ENCODE peak calls at places on chromosome 10, in four cellular contexts. P is GM12878, K is K562, B is SK-N-SH. R is an unnamed sample.

GRCh38 chr10:70662362-70663220 is 9.7 kb upstream of the ADAMTS14 start:
- DNase-seq in P (no peak), K (no peak), B (no peak), R (no peak)

GRCh38 chr10:126387041-126387908 is 1.0 kb downstream of the ADAM12 start:
- DNase-seq in P (no peak), K (peak; percentile 32), B (peak; percentile 80), R (peak; percentile 24)

GRCh38 chr10:117360994-117361667 is 14.1 kb downstream of the PDZD8 start:
- DNase-seq in P (no peak), K (no peak), B (no peak), R (no peak)

GRCh38 chr10:15642095-15642494 is 77.6 kb downstream of the ITGA8 start:
- DNase-seq in P (no peak), K (no peak), B (no peak), R (no peak)

GRCh38 chr10:94012834-94013830 is 19.4 kb downstream of the PLCE1 start:
- DNase-seq in P (no peak), K (no peak), B (no peak), R (peak; percentile 64)

GRCh38 chr10:48485711-48486110 is 119.2 kb downstream of the ARHGAP22 start:
- DNase-seq in P (no peak), K (no peak), B (no peak), R (no peak)

GRCh38 chr10:71059059-71059818 is 153.1 kb upstream of the UNC5B start:
- DNase-seq in P (no peak), K (no peak), B (no peak), R (no peak)

GRCh38 chr10:133309720-133310398 is 1.1 kb downstream of the ZNF511 start:
- DNase-seq in P (no peak), K (no peak), B (no peak), R (no peak)

GRCh38 chr10:86366033-86366901 is at the start of gene GRID1:
- DNase-seq in P (no peak), K (peak; percentile 57), B (peak; percentile 98), R (peak; percentile 32)

GRCh38 chr10:22427101-22427500 is 81.8 kb downstream of the SPAG6 start:
- DNase-seq in P (no peak), K (peak; percentile 38), B (no peak), R (no peak)

GRCh38 chr10:127492607-127493250 is 56.4 kb upstream of the NPS start:
- DNase-seq in P (no peak), K (no peak), B (no peak), R (peak; percentile 30)

GRCh38 chr10:5468262-5469106 is 30.9 kb downstream of the CALML5 start:
- DNase-seq in P (no peak), K (no peak), B (no peak), R (no peak)

GRCh38 chr10:119893845-119894427 is 1.4 kb downstream of the SEC23IP start:
- DNase-seq in P (no peak), K (no peak), B (no peak), R (no peak)

GRCh38 chr10:74072503-74072902 is 74.6 kb downstream of the VCL start:
- DNase-seq in P (no peak), K (no peak), B (no peak), R (no peak)

GRCh38 chr10:86306628-86307278 is 59.8 kb downstream of the GRID1 start:
- DNase-seq in P (no peak), K (peak; percentile 13), B (no peak), R (peak; percentile 69)

GRCh38 chr10:17836917-17837316 is 27.8 kb downstream of the MRC1 start:
- DNase-seq in P (no peak), K (no peak), B (no peak), R (peak; percentile 35)

GRCh38 chr10:24806262-24806661 is 82.6 kb upstream of the ARHGAP21 start:
- DNase-seq in P (no peak), K (no peak), B (no peak), R (no peak)

GRCh38 chr10:119726291-119727261 is 726 bp downstream of the INPP5F start:
- DNase-seq in P (no peak), K (peak; percentile 56), B (peak; percentile 84), R (no peak)

GRCh38 chr10:42992957-42993390 is 83.9 kb upstream of the RET start:
- DNase-seq in P (no peak), K (no peak), B (peak; percentile 16), R (no peak)

GRCh38 chr10:89615824-89616223 is 29.2 kb downstream of the PANK1 start:
- DNase-seq in P (no peak), K (no peak), B (no peak), R (no peak)

GRCh38 chr10:14602807-14603538 is 171.7 kb downstream of the FAM107B start:
- DNase-seq in P (no peak), K (no peak), B (no peak), R (no peak)

GRCh38 chr10:69087600-69088470 is at the start of gene SRGN:
- DNase-seq in P (peak; percentile 97), K (peak; percentile 27), B (no peak), R (peak; percentile 73)

GRCh38 chr10:113108180-113108835 is 158.3 kb downstream of the TCF7L2 start:
- DNase-seq in P (no peak), K (peak; percentile 46), B (peak; percentile 53), R (no peak)

GRCh38 chr10:61635946-61636345 is 26.8 kb upstream of the CABCOCO1 start:
- DNase-seq in P (no peak), K (no peak), B (no peak), R (no peak)

GRCh38 chr10:30027057-30028005 is 32.1 kb downstream of the JCAD start:
- DNase-seq in P (peak; percentile 32), K (peak; percentile 21), B (no peak), R (peak; percentile 90)

GRCh38 chr10:60271319-60272040 is 118.2 kb downstream of the ANK3 start:
- DNase-seq in P (no peak), K (no peak), B (no peak), R (no peak)

GRCh38 chr10:76338187-76338586 is 906.8 kb downstream of the LRMDA start:
- DNase-seq in P (no peak), K (no peak), B (no peak), R (no peak)

GRCh38 chr10:76333801-76334200 is 902.4 kb downstream of the LRMDA start:
- DNase-seq in P (no peak), K (no peak), B (no peak), R (no peak)

GRCh38 chr10:76334306-76334705 is 902.9 kb downstream of the LRMDA start:
- DNase-seq in P (no peak), K (no peak), B (no peak), R (no peak)

GRCh38 chr10:76337641-76338040 is 906.2 kb downstream of the LRMDA start:
- DNase-seq in P (peak; percentile 3), K (no peak), B (no peak), R (no peak)

DNA sequence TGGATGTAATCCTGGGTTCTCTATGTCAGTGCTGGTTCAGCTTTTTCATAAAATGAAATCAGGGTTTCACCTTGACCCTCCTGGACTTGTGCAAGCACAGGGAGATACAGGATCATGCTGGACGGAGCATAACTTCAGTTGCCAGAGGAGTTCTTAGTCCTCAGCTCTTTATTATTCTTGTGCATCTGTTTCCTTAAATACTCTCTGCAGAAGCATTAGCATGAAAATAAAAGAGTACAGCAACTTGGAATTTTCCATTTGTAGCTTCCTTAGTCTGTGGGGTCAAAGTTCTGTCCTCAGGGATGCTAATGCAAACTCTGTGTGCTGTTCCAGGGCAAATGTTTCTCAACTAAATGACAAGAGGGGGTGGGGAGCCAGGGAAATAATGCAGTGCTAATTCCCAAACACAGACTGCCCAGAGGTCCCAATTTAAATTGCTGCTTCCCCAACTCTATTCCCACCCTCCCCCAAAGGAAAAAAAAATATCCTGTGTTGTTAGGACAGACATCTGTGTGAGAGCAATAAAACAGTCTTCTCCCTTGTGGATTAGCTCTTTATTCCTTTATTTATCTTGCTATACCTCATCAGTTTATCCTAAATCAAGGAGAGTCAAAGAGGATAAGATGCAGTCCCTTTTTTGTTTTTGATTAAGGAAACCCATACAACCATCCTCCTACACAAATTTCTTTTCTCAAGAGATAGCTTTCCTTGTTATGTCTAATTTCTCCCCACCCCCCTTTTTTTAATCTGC is 905.0 kb downstream of the LRMDA start:
- DNase-seq in P (no peak), K (no peak), B (no peak), R (no peak)
- TF ChIP-seq JUND in P (no peak), K (no peak), B (no peak), R (no peak)

GRCh38 chr10:110803830-110804338 is 67.8 kb upstream of the PDCD4 start:
- DNase-seq in P (peak; percentile 47), K (peak; percentile 24), B (peak; percentile 72), R (no peak)
- TF ChIP-seq JUND in P (no peak), K (no peak), B (no peak), R (no peak)

GRCh38 chr10:1360581-1361164 is 304.5 kb downstream of the WDR37 start:
- DNase-seq in P (no peak), K (no peak), B (no peak), R (no peak)
- TF ChIP-seq JUND in P (no peak), K (no peak), B (no peak), R (no peak)

GRCh38 chr10:131824371-131825149 is 76.2 kb upstream of the PPP2R2D start:
- DNase-seq in P (no peak), K (no peak), B (no peak), R (no peak)
- TF ChIP-seq JUND in P (no peak), K (no peak), B (no peak), R (no peak)

GRCh38 chr10:84695983-84696382 is 367.6 kb downstream of the CCSER2 start:
- DNase-seq in P (no peak), K (no peak), B (no peak), R (no peak)

GRCh38 chr10:84696610-84697009 is 368.2 kb downstream of the CCSER2 start:
- DNase-seq in P (no peak), K (no peak), B (no peak), R (no peak)

GRCh38 chr10:84704101-84704500 is 375.7 kb downstream of the CCSER2 start:
- DNase-seq in P (no peak), K (no peak), B (no peak), R (no peak)

GRCh38 chr10:84701321-84701720 is 372.9 kb downstream of the CCSER2 start:
- DNase-seq in P (no peak), K (no peak), B (no peak), R (no peak)

GRCh38 chr10:84698989-84699388 is 370.6 kb downstream of the CCSER2 start:
- DNase-seq in P (no peak), K (no peak), B (no peak), R (no peak)
- TF ChIP-seq JUND in P (no peak), K (no peak), B (no peak), R (no peak)

DNA sequence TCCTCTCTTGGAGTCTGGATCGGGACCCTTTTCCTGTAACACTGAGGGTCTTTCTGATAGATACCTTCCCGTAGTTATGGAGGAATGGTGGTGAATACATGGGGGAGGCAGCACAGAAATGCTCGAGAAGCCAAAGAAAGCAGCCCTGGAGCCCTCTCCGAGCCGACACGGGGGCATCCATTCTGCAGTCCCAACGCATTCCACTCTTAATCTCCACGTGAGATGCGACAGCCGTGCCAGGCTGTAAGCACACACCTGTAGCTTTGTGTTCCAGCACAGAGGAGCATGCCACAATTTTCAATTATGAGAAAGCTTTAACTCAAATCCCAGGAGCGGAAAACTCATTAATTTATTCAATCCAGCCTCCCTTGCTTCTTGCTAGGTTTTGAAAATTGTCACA is 55.7 kb upstream of the CHST15 start:
- DNase-seq in P (no peak), K (no peak), B (no peak), R (no peak)
- TF ChIP-seq JUND in P (no peak), K (no peak), B (no peak), R (no peak)